ENCODE peak calls at places on chromosome 11, in four cellular contexts. Q is astrocyte of the spinal cord, V is H9, A is GM23248. Z is an unnamed sample.
A peak's percentile ranks its signal among the peaks of the same experiment; 100 is the strongest.

GRCh38 chr11:36033082-36033751 is 89.4 kb downstream of the LDLRAD3 start:
- DNase-seq in V (peak; percentile 46), Q (peak; percentile 65), A (no peak), Z (peak; percentile 43)

GRCh38 chr11:85536438-85536837 is 90.7 kb downstream of the DLG2 start:
- DNase-seq in Q (no peak), A (no peak), V (no peak), Z (no peak)

GRCh38 chr11:112499908-112500204 is 239.2 kb upstream of the PLET1 start:
- DNase-seq in Q (no peak), V (no peak), A (no peak), Z (no peak)

GRCh38 chr11:3203221-3204043 is 15.2 kb downstream of the MRGPRG start:
- DNase-seq in A (peak; percentile 43), V (peak; percentile 76), Q (no peak), Z (peak; percentile 61)

GRCh38 chr11:85697747-85698146 is 11.8 kb upstream of the CCDC89 start:
- DNase-seq in A (no peak), Q (no peak), V (no peak), Z (no peak)

GRCh38 chr11:73217131-73217809 is 811 bp upstream of the P2RY2 start:
- DNase-seq in A (no peak), Q (no peak), V (no peak), Z (no peak)

GRCh38 chr11:110896358-110896757 is 184.1 kb upstream of the ARHGAP20 start:
- DNase-seq in V (no peak), A (peak; percentile 87), Q (peak; percentile 84), Z (no peak)

GRCh38 chr11:125202362-125202880 is 37.9 kb downstream of the PKNOX2 start:
- DNase-seq in Q (no peak), V (no peak), A (no peak), Z (no peak)

GRCh38 chr11:96167233-96167632 is 175.8 kb downstream of the MAML2 start:
- DNase-seq in Q (no peak), V (no peak), A (no peak), Z (peak; percentile 39)

Z was measured in ELF-1.